ENCODE peak calls at places on chromosomes 11 and 22, in four cellular contexts. M is HepG2, H is H1, Q is GM12878. R is an unnamed sample.

GRCh38 chr11:15519124-15519791 is 404.5 kb downstream of the INSC start:
- DNase-seq in M (no peak), H (no peak), Q (peak; percentile 25), R (no peak)

GRCh38 chr11:2484576-2485125 is 39.8 kb downstream of the KCNQ1 start:
- DNase-seq in M (no peak), H (no peak), Q (no peak), R (peak; percentile 1)

GRCh38 chr22:22770280-22770871 is 117.2 kb upstream of the IGLL5 start:
- DNase-seq in M (peak; percentile 30), H (no peak), Q (no peak), R (peak; percentile 100)

GRCh38 chr11:31805037-31805628 is 6.0 kb downstream of the PAX6 start:
- DNase-seq in M (no peak), H (no peak), Q (no peak), R (no peak)

GRCh38 chr11:2258501-2259465 is 11.6 kb downstream of the ASCL2 start:
- DNase-seq in M (no peak), H (no peak), Q (no peak), R (no peak)

GRCh38 chr11:117861151-117862018 is 15.1 kb downstream of the FXYD6 start:
- DNase-seq in M (no peak), H (peak; percentile 75), Q (no peak), R (no peak)

GRCh38 chr11:95727630-95728029 is 62.0 kb downstream of the FAM76B start:
- DNase-seq in M (no peak), H (no peak), Q (no peak), R (no peak)

GRCh38 chr22:43377486-43377995 is 34.3 kb upstream of the MPPED1 start:
- DNase-seq in M (no peak), H (no peak), Q (no peak), R (no peak)

GRCh38 chr11:19263333-19263732 is 22.6 kb upstream of the E2F8 start:
- DNase-seq in M (no peak), H (no peak), Q (no peak), R (no peak)

GRCh38 chr11:29019960-29020683 is 911.9 kb downstream of the METTL15 start:
- DNase-seq in M (no peak), H (no peak), Q (no peak), R (no peak)

GRCh38 chr22:20439928-20440575 is 2.4 kb upstream of the SCARF2 start:
- DNase-seq in M (no peak), H (no peak), Q (no peak), R (no peak)

GRCh38 chr11:72703281-72704008 is 29.2 kb upstream of the PDE2A start:
- DNase-seq in M (no peak), H (no peak), Q (no peak), R (no peak)

GRCh38 chr11:45444796-45445195 is 158.7 kb upstream of the SYT13 start:
- DNase-seq in M (no peak), H (no peak), Q (no peak), R (no peak)

GRCh38 chr22:37545703-37546435 is 14.4 kb upstream of the CDC42EP1 start:
- DNase-seq in M (peak; percentile 91), H (peak; percentile 77), Q (no peak), R (peak; percentile 62)

GRCh38 chr11:35292290-35292689 is 127.1 kb downstream of the SLC1A2 start:
- DNase-seq in M (no peak), H (no peak), Q (no peak), R (no peak)

GRCh38 chr22:29149841-29150555 is 55.7 kb upstream of the EMID1 start:
- DNase-seq in M (peak; percentile 50), H (no peak), Q (no peak), R (no peak)

GRCh38 chr11:103601230-103601846 is 435.1 kb upstream of the DDI1 start:
- DNase-seq in M (peak; percentile 35), H (no peak), Q (no peak), R (peak; percentile 31)

GRCh38 chr22:31230871-31231621 is 18.9 kb downstream of the LIMK2 start:
- DNase-seq in M (peak; percentile 83), H (no peak), Q (no peak), R (peak; percentile 24)

GRCh38 chr11:17013548-17014320 is 480 bp downstream of the PLEKHA7 start:
- DNase-seq in M (peak; percentile 19), H (no peak), Q (no peak), R (no peak)

GRCh38 chr11:124784051-124784450 is 16.2 kb downstream of the MSANTD2 start:
- DNase-seq in M (no peak), H (no peak), Q (no peak), R (no peak)

GRCh38 chr11:114219559-114220349 is 76.4 kb upstream of the NNMT start:
- DNase-seq in M (no peak), H (no peak), Q (no peak), R (peak; percentile 80)

GRCh38 chr11:112655386-112655785 is 305.8 kb upstream of the NCAM1 start:
- DNase-seq in M (no peak), H (no peak), Q (no peak), R (peak; percentile 1)

GRCh38 chr22:22593964-22594656 is 35.0 kb upstream of the PRAME start:
- DNase-seq in M (peak; percentile 27), H (no peak), Q (no peak), R (peak; percentile 99)

GRCh38 chr11:71311928-71312510 is 59.6 kb upstream of the SHANK2 start:
- DNase-seq in M (no peak), H (no peak), Q (no peak), R (no peak)

GRCh38 chr22:17774206-17774927 is at the start of gene BID:
- DNase-seq in M (no peak), H (no peak), Q (no peak), R (peak; percentile 81)

GRCh38 chr22:22903355-22903777 is 15.8 kb downstream of the IGLL5 start:
- DNase-seq in M (no peak), H (no peak), Q (no peak), R (no peak)

GRCh38 chr11:61679301-61679700 is 890 bp upstream of the DAGLA start:
- DNase-seq in M (no peak), H (no peak), Q (no peak), R (no peak)

GRCh38 chr11:11218287-11218986 is 134.6 kb downstream of the CSNK2A3 start:
- DNase-seq in M (no peak), H (no peak), Q (no peak), R (no peak)

GRCh38 chr11:63916837-63917684 is at the start of gene RCOR2:
- DNase-seq in M (peak; percentile 70), H (no peak), Q (no peak), R (peak; percentile 92)

GRCh38 chr11:78200553-78200952 is 11.8 kb downstream of the USP35 start:
- DNase-seq in M (no peak), H (no peak), Q (no peak), R (no peak)

GRCh38 chr22:46262449-46263207 is 515 bp downstream of the PKDREJ start:
- DNase-seq in M (no peak), H (peak; percentile 46), Q (no peak), R (no peak)
- TF ChIP-seq JUND in M (no peak), H (peak; percentile 35), Q (no peak), R (no peak)

GRCh38 chr22:38696606-38697005 is 4.1 kb downstream of the JOSD1 start:
- DNase-seq in M (peak; percentile 53), H (no peak), Q (no peak), R (peak; percentile 43)
- TF ChIP-seq ATF3 in M (no peak), H (no peak), Q (no peak), R (no peak)

DNA sequence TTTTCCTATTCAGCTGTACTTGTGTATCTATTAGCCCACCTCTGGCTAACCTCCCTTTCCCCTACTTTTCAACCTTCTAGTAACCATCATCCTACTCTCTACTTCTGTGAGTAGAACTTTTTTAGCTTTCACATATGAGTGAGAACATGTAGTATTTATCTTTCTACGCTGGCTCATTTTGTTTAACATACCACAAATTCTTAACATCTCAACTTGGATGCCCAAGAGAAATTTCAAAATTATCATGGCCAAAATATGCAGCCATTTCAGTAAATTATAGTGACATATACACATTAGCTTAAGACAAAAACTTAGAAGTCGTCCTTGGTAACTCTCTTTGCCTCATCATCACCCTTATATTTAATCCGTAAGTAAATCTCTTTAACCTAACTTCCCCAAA is 34.7 kb downstream of the LUZP2 start:
- DNase-seq in M (no peak), H (no peak), Q (no peak), R (no peak)
- TF ChIP-seq KDM1A in M (no peak), H (no peak), Q (no peak), R (no peak)

GRCh38 chr11:66443602-66444001 is 5.0 kb upstream of the MRPL11 start:
- DNase-seq in M (no peak), H (no peak), Q (no peak), R (no peak)
- TF ChIP-seq JUND in M (no peak), H (no peak), Q (no peak), R (no peak)

R was measured in K562.